ENCODE peak calls at places on chromosomes 7 and 10, in nine cellular contexts. One of them, this sample, is unnamed.

GRCh38 chr7:105924950-105925349 is 38.1 kb upstream of the CDHR3 start:
- DNase-seq in ascending aorta: no peak
- DNase-seq in EH: no peak
- DNase-seq in LoVo: no peak
- DNase-seq in anterior cingulate cortex: no peak
- DNase-seq in heart left ventricle: no peak
- DNase-seq in lower lobe of right lung: no peak
- DNase-seq in CD4-positive, alpha-beta T cell: no peak
- DNase-seq in cardiac fibroblast: no peak
- DNase-seq in this sample: no peak

GRCh38 chr7:8433477-8434289 is at the start of gene NXPH1:
- DNase-seq in ascending aorta: no peak
- DNase-seq in EH: no peak
- DNase-seq in LoVo: no peak
- DNase-seq in anterior cingulate cortex: peak
- DNase-seq in heart left ventricle: no peak
- DNase-seq in lower lobe of right lung: no peak
- DNase-seq in CD4-positive, alpha-beta T cell: no peak
- DNase-seq in cardiac fibroblast: no peak
- DNase-seq in this sample: peak

GRCh38 chr7:129160161-129160911 is 15.8 kb downstream of the TSPAN33 start:
- DNase-seq in ascending aorta: no peak
- DNase-seq in EH: no peak
- DNase-seq in LoVo: no peak
- DNase-seq in anterior cingulate cortex: peak
- DNase-seq in heart left ventricle: no peak
- DNase-seq in lower lobe of right lung: no peak
- DNase-seq in CD4-positive, alpha-beta T cell: no peak
- DNase-seq in cardiac fibroblast: no peak
- DNase-seq in this sample: no peak

GRCh38 chr10:9781681-9782080 is 1236.0 kb upstream of the CELF2 start:
- DNase-seq in ascending aorta: no peak
- DNase-seq in EH: peak
- DNase-seq in LoVo: no peak
- DNase-seq in anterior cingulate cortex: no peak
- DNase-seq in heart left ventricle: no peak
- DNase-seq in lower lobe of right lung: no peak
- DNase-seq in CD4-positive, alpha-beta T cell: no peak
- DNase-seq in cardiac fibroblast: peak
- DNase-seq in this sample: no peak

GRCh38 chr7:117012284-117013174 is 59.2 kb downstream of the ST7 start:
- DNase-seq in ascending aorta: no peak
- DNase-seq in EH: peak
- DNase-seq in LoVo: peak
- DNase-seq in anterior cingulate cortex: no peak
- DNase-seq in heart left ventricle: no peak
- DNase-seq in lower lobe of right lung: no peak
- DNase-seq in CD4-positive, alpha-beta T cell: no peak
- DNase-seq in cardiac fibroblast: peak
- DNase-seq in this sample: no peak

GRCh38 chr10:18290651-18291313 is 150.6 kb downstream of the CACNB2 start:
- DNase-seq in ascending aorta: no peak
- DNase-seq in EH: no peak
- DNase-seq in LoVo: no peak
- DNase-seq in anterior cingulate cortex: no peak
- DNase-seq in heart left ventricle: no peak
- DNase-seq in lower lobe of right lung: no peak
- DNase-seq in CD4-positive, alpha-beta T cell: no peak
- DNase-seq in cardiac fibroblast: no peak
- DNase-seq in this sample: no peak

GRCh38 chr10:90930070-90930837 is 9.4 kb upstream of the ANKRD1 start:
- DNase-seq in ascending aorta: no peak
- DNase-seq in EH: peak
- DNase-seq in LoVo: peak
- DNase-seq in anterior cingulate cortex: no peak
- DNase-seq in heart left ventricle: peak
- DNase-seq in lower lobe of right lung: no peak
- DNase-seq in CD4-positive, alpha-beta T cell: no peak
- DNase-seq in cardiac fibroblast: peak
- DNase-seq in this sample: no peak

GRCh38 chr7:70504254-70504653 is 627.7 kb upstream of the GALNT17 start:
- DNase-seq in ascending aorta: no peak
- DNase-seq in EH: no peak
- DNase-seq in LoVo: no peak
- DNase-seq in anterior cingulate cortex: no peak
- DNase-seq in heart left ventricle: no peak
- DNase-seq in lower lobe of right lung: no peak
- DNase-seq in CD4-positive, alpha-beta T cell: no peak
- DNase-seq in cardiac fibroblast: no peak
- DNase-seq in this sample: no peak

GRCh38 chr10:110735620-110736027 is 91.5 kb downstream of the RBM20 start:
- DNase-seq in ascending aorta: no peak
- DNase-seq in EH: no peak
- DNase-seq in LoVo: no peak
- DNase-seq in anterior cingulate cortex: no peak
- DNase-seq in heart left ventricle: no peak
- DNase-seq in lower lobe of right lung: no peak
- DNase-seq in CD4-positive, alpha-beta T cell: no peak
- DNase-seq in cardiac fibroblast: no peak
- DNase-seq in this sample: no peak

GRCh38 chr10:8556321-8556720 is 501.8 kb downstream of the GATA3 start:
- DNase-seq in ascending aorta: no peak
- DNase-seq in EH: no peak
- DNase-seq in LoVo: no peak
- DNase-seq in anterior cingulate cortex: no peak
- DNase-seq in heart left ventricle: no peak
- DNase-seq in lower lobe of right lung: no peak
- DNase-seq in CD4-positive, alpha-beta T cell: no peak
- DNase-seq in cardiac fibroblast: no peak
- DNase-seq in this sample: no peak

GRCh38 chr7:127035203-127035849 is 217.4 kb downstream of the GRM8 start:
- DNase-seq in ascending aorta: no peak
- DNase-seq in EH: no peak
- DNase-seq in LoVo: no peak
- DNase-seq in anterior cingulate cortex: no peak
- DNase-seq in heart left ventricle: no peak
- DNase-seq in lower lobe of right lung: no peak
- DNase-seq in CD4-positive, alpha-beta T cell: no peak
- DNase-seq in cardiac fibroblast: no peak
- DNase-seq in this sample: no peak

GRCh38 chr10:82943142-82943541 is 1068.1 kb downstream of the NRG3 start:
- DNase-seq in ascending aorta: no peak
- DNase-seq in EH: no peak
- DNase-seq in LoVo: no peak
- DNase-seq in anterior cingulate cortex: no peak
- DNase-seq in heart left ventricle: no peak
- DNase-seq in lower lobe of right lung: no peak
- DNase-seq in CD4-positive, alpha-beta T cell: no peak
- DNase-seq in cardiac fibroblast: no peak
- DNase-seq in this sample: no peak

GRCh38 chr10:31650010-31650409 is 278.6 kb downstream of the ARHGAP12 start:
- DNase-seq in ascending aorta: peak
- DNase-seq in EH: peak
- DNase-seq in LoVo: peak
- DNase-seq in anterior cingulate cortex: peak
- DNase-seq in heart left ventricle: peak
- DNase-seq in lower lobe of right lung: no peak
- DNase-seq in CD4-positive, alpha-beta T cell: no peak
- DNase-seq in cardiac fibroblast: peak
- DNase-seq in this sample: peak

GRCh38 chr7:98168181-98168903 is 42.9 kb upstream of the BHLHA15 start:
- DNase-seq in ascending aorta: no peak
- DNase-seq in EH: peak
- DNase-seq in LoVo: peak
- DNase-seq in anterior cingulate cortex: peak
- DNase-seq in heart left ventricle: peak
- DNase-seq in lower lobe of right lung: no peak
- DNase-seq in CD4-positive, alpha-beta T cell: peak
- DNase-seq in cardiac fibroblast: peak
- DNase-seq in this sample: no peak

GRCh38 chr7:104852386-104852785 is 161.6 kb upstream of the KMT2E start:
- DNase-seq in ascending aorta: no peak
- DNase-seq in EH: no peak
- DNase-seq in LoVo: no peak
- DNase-seq in anterior cingulate cortex: no peak
- DNase-seq in heart left ventricle: no peak
- DNase-seq in lower lobe of right lung: no peak
- DNase-seq in CD4-positive, alpha-beta T cell: no peak
- DNase-seq in cardiac fibroblast: no peak
- DNase-seq in this sample: no peak

GRCh38 chr7:118186491-118186890 is 2.5 kb downstream of the LSM8 start:
- DNase-seq in ascending aorta: no peak
- DNase-seq in EH: no peak
- DNase-seq in LoVo: no peak
- DNase-seq in anterior cingulate cortex: no peak
- DNase-seq in heart left ventricle: no peak
- DNase-seq in lower lobe of right lung: no peak
- DNase-seq in CD4-positive, alpha-beta T cell: no peak
- DNase-seq in cardiac fibroblast: peak
- DNase-seq in this sample: no peak

GRCh38 chr7:151452141-151452571 is 12.2 kb upstream of the CRYGN start:
- DNase-seq in ascending aorta: no peak
- DNase-seq in EH: no peak
- DNase-seq in LoVo: no peak
- DNase-seq in anterior cingulate cortex: no peak
- DNase-seq in heart left ventricle: peak
- DNase-seq in lower lobe of right lung: no peak
- DNase-seq in CD4-positive, alpha-beta T cell: no peak
- DNase-seq in cardiac fibroblast: no peak
- DNase-seq in this sample: no peak

GRCh38 chr10:110600487-110601101 is 33.1 kb downstream of the SMC3 start:
- DNase-seq in ascending aorta: no peak
- DNase-seq in EH: peak
- DNase-seq in LoVo: peak
- DNase-seq in anterior cingulate cortex: no peak
- DNase-seq in heart left ventricle: no peak
- DNase-seq in lower lobe of right lung: no peak
- DNase-seq in CD4-positive, alpha-beta T cell: no peak
- DNase-seq in cardiac fibroblast: peak
- DNase-seq in this sample: no peak

GRCh38 chr10:71351628-71352319 is 32.7 kb downstream of the SLC29A3 start:
- DNase-seq in ascending aorta: no peak
- DNase-seq in EH: no peak
- DNase-seq in LoVo: no peak
- DNase-seq in anterior cingulate cortex: peak
- DNase-seq in heart left ventricle: peak
- DNase-seq in lower lobe of right lung: peak
- DNase-seq in CD4-positive, alpha-beta T cell: no peak
- DNase-seq in cardiac fibroblast: no peak
- DNase-seq in this sample: peak

GRCh38 chr10:63977329-63977923 is 456.2 kb downstream of the REEP3 start:
- DNase-seq in ascending aorta: no peak
- DNase-seq in EH: peak
- DNase-seq in LoVo: peak
- DNase-seq in anterior cingulate cortex: peak
- DNase-seq in heart left ventricle: no peak
- DNase-seq in lower lobe of right lung: no peak
- DNase-seq in CD4-positive, alpha-beta T cell: no peak
- DNase-seq in cardiac fibroblast: peak
- DNase-seq in this sample: no peak

This sample was measured in right cardiac atrium.